ENCODE peak calls at places on chromosome 7, in ten cellular contexts. M, G, Z, B, E, L, U, W, X and K are unnamed samples.

GRCh38 chr7:45594780-45595535 is 20.8 kb downstream of the ADCY1 start:
- DNase-seq in M (no peak), G (peak), Z (no peak), B (no peak), E (no peak), L (no peak), U (no peak), W (no peak), X (no peak), K (no peak)

GRCh38 chr7:47653550-47654351 is 71.8 kb upstream of the TNS3 start:
- DNase-seq in M (no peak), G (no peak), Z (no peak), B (no peak), E (peak), L (no peak), U (no peak), W (no peak), X (no peak), K (no peak)

GRCh38 chr7:63031838-63032436 is 966.7 kb upstream of the ZNF722 start:
- DNase-seq in M (no peak), G (no peak), Z (no peak), B (no peak), E (no peak), L (no peak), U (no peak), W (no peak), X (no peak), K (no peak)

GRCh38 chr7:80681272-80681885 is 42.9 kb downstream of the CD36 start:
- DNase-seq in M (no peak), G (no peak), Z (no peak), B (no peak), E (peak), L (no peak), U (no peak), W (no peak), X (no peak), K (no peak)

GRCh38 chr7:27123021-27123476 is 7.5 kb downstream of the HOXA4 start:
- DNase-seq in M (no peak), G (peak), Z (no peak), B (no peak), E (peak), L (no peak), U (no peak), W (no peak), X (no peak), K (no peak)

GRCh38 chr7:158498443-158499108 is 89.0 kb downstream of the PTPRN2 start:
- DNase-seq in M (no peak), G (no peak), Z (no peak), B (no peak), E (no peak), L (no peak), U (no peak), W (no peak), X (no peak), K (no peak)

GRCh38 chr7:95491634-95492314 is 6.0 kb downstream of the ASB4 start:
- DNase-seq in M (no peak), G (peak), Z (no peak), B (no peak), E (no peak), L (peak), U (no peak), W (no peak), X (no peak), K (no peak)

GRCh38 chr7:114759347-114760062 is 162.4 kb upstream of the MDFIC start:
- DNase-seq in M (no peak), G (no peak), Z (no peak), B (no peak), E (no peak), L (peak), U (no peak), W (no peak), X (no peak), K (no peak)

GRCh38 chr7:77570330-77571011 is 33.4 kb downstream of the PTPN12 start:
- DNase-seq in M (peak), G (no peak), Z (no peak), B (no peak), E (peak), L (no peak), U (no peak), W (no peak), X (no peak), K (no peak)

GRCh38 chr7:85381212-85381611 is 194.4 kb upstream of the SEMA3D start:
- DNase-seq in M (no peak), G (no peak), Z (no peak), B (no peak), E (no peak), L (no peak), U (no peak), W (no peak), X (no peak), K (no peak)

GRCh38 chr7:45123913-45124312 is 12.4 kb upstream of the TBRG4 start:
- DNase-seq in M (no peak), G (peak), Z (no peak), B (no peak), E (no peak), L (no peak), U (no peak), W (no peak), X (no peak), K (no peak)

GRCh38 chr7:121002755-121003114 is 14.2 kb downstream of the CPED1 start:
- DNase-seq in M (no peak), G (no peak), Z (no peak), B (no peak), E (no peak), L (no peak), U (no peak), W (no peak), X (no peak), K (no peak)

GRCh38 chr7:79515358-79515757 is 61.9 kb upstream of the MAGI2 start:
- DNase-seq in M (no peak), G (no peak), Z (no peak), B (no peak), E (no peak), L (no peak), U (no peak), W (no peak), X (no peak), K (no peak)

GRCh38 chr7:921581-922333 is 32.7 kb downstream of the ADAP1 start:
- DNase-seq in M (no peak), G (no peak), Z (no peak), B (no peak), E (no peak), L (no peak), U (no peak), W (no peak), X (no peak), K (no peak)

GRCh38 chr7:114818501-114818900 is 103.4 kb upstream of the MDFIC start:
- DNase-seq in M (no peak), G (no peak), Z (peak), B (no peak), E (peak), L (no peak), U (no peak), W (no peak), X (no peak), K (no peak)

GRCh38 chr7:23234569-23235296 is 11.8 kb upstream of the GPNMB start:
- DNase-seq in M (no peak), G (no peak), Z (no peak), B (no peak), E (no peak), L (no peak), U (no peak), W (no peak), X (no peak), K (no peak)

GRCh38 chr7:76423666-76424412 is 911 bp upstream of the ZP3 start:
- DNase-seq in M (no peak), G (peak), Z (no peak), B (no peak), E (peak), L (no peak), U (no peak), W (no peak), X (no peak), K (no peak)

GRCh38 chr7:92448185-92448747 is 984 bp downstream of the GATAD1 start:
- DNase-seq in M (no peak), G (peak), Z (peak), B (no peak), E (peak), L (peak), U (peak), W (peak), X (peak), K (peak)